ENCODE peak calls at places on chromosome 19, in ten cellular contexts. V, B, A, J, H, I, W, E, Q and U are unnamed samples.

GRCh38 chr19:3309724-3310123 is 56.7 kb upstream of the NFIC start:
- DNase-seq in A (no peak), E (no peak), H (no peak), J (no peak), W (no peak), B (no peak), Q (no peak), V (no peak), I (no peak), U (no peak)

GRCh38 chr19:13154911-13155471 is 4.8 kb downstream of the IER2 start:
- DNase-seq in A (peak), B (peak), Q (peak), E (peak), W (peak), V (peak), J (peak), I (peak), H (peak), U (peak)

GRCh38 chr19:13302521-13303270 is 152.5 kb downstream of the IER2 start:
- DNase-seq in Q (no peak), E (no peak), W (no peak), I (no peak), J (no peak), V (peak), A (no peak), H (no peak), B (no peak), U (no peak)

GRCh38 chr19:3543150-3544053 is 4.4 kb downstream of the TEKTIP1 start:
- DNase-seq in V (no peak), E (no peak), H (no peak), Q (no peak), J (no peak), I (no peak), W (peak), B (no peak), A (no peak), U (no peak)

GRCh38 chr19:2579678-2580280 is 103.9 kb downstream of the GADD45B start:
- DNase-seq in V (no peak), Q (peak), B (no peak), J (no peak), W (no peak), E (no peak), A (peak), H (no peak), I (no peak), U (no peak)

GRCh38 chr19:34662919-34663318 is 14.0 kb downstream of the SCGB2B2 start:
- DNase-seq in H (no peak), Q (no peak), B (no peak), V (peak), J (peak), W (no peak), A (no peak), I (no peak), E (peak), U (peak)

GRCh38 chr19:6227156-6227940 is 52.4 kb downstream of the MLLT1 start:
- DNase-seq in E (no peak), J (no peak), V (no peak), Q (no peak), I (no peak), A (peak), W (no peak), H (no peak), B (no peak), U (no peak)

GRCh38 chr19:35623327-35624010 is 5.4 kb upstream of the RBM42 start:
- DNase-seq in Q (no peak), I (no peak), V (no peak), W (no peak), E (no peak), B (no peak), A (no peak), H (no peak), J (no peak), U (no peak)

GRCh38 chr19:12646551-12646950 is 20.0 kb downstream of the MAN2B1 start:
- DNase-seq in V (no peak), W (no peak), H (no peak), Q (no peak), A (peak), E (no peak), J (no peak), I (no peak), B (no peak), U (no peak)

GRCh38 chr19:4431808-4432674 is 25.6 kb downstream of the UBXN6 start:
- DNase-seq in W (no peak), H (no peak), A (peak), V (no peak), B (no peak), E (no peak), I (no peak), Q (no peak), J (no peak), U (peak)

GRCh38 chr19:44846455-44847143 is 502 bp downstream of the NECTIN2 start:
- DNase-seq in Q (peak), V (peak), B (peak), W (peak), J (peak), H (peak), A (peak), I (peak), E (no peak), U (no peak)

GRCh38 chr19:47057328-47057727 is 8.9 kb upstream of the TMEM160 start:
- DNase-seq in A (no peak), V (no peak), W (no peak), J (no peak), Q (no peak), I (no peak), H (peak), E (no peak), B (no peak), U (no peak)

GRCh38 chr19:5697022-5697889 is 7.2 kb downstream of the RPL36 start:
- DNase-seq in W (no peak), A (no peak), B (no peak), J (no peak), H (no peak), Q (peak), V (no peak), I (no peak), E (no peak), U (no peak)

GRCh38 chr19:52695996-52696395 is 38.8 kb downstream of the ZNF611 start:
- DNase-seq in V (no peak), A (no peak), Q (no peak), I (no peak), E (no peak), H (no peak), J (no peak), B (no peak), W (no peak), U (no peak)

GRCh38 chr19:23345838-23346237 is 49.4 kb downstream of the ZNF91 start:
- DNase-seq in H (no peak), I (no peak), Q (no peak), E (no peak), B (no peak), J (no peak), V (peak), A (no peak), W (no peak), U (no peak)

GRCh38 chr19:35860436-35860817 is 3.7 kb downstream of the KIRREL2 start:
- DNase-seq in A (no peak), E (no peak), H (no peak), I (no peak), Q (no peak), B (no peak), J (no peak), W (no peak), V (no peak), U (no peak)

GRCh38 chr19:13211426-13212308 is 61.5 kb downstream of the IER2 start:
- DNase-seq in H (no peak), E (no peak), B (no peak), V (no peak), Q (no peak), J (no peak), A (no peak), W (no peak), I (no peak), U (no peak)

GRCh38 chr19:48926909-48927308 is 6.6 kb upstream of the DHDH start:
- DNase-seq in Q (no peak), A (no peak), H (peak), J (peak), W (no peak), I (peak), E (peak), V (no peak), B (no peak), U (peak)

GRCh38 chr19:38975861-38976271 is 324 bp upstream of the FBXO17 start:
- DNase-seq in H (peak), B (no peak), W (peak), V (peak), A (no peak), E (no peak), J (no peak), Q (no peak), I (peak), U (no peak)

GRCh38 chr19:12365094-12365371 is 450 bp downstream of the ZNF442 start:
- DNase-seq in B (no peak), A (no peak), W (no peak), Q (no peak), J (no peak), I (peak), V (no peak), E (no peak), H (peak), U (no peak)

GRCh38 chr19:50562996-50563395 is 5.2 kb downstream of the LRRC4B start:
- DNase-seq in B (no peak), E (no peak), H (no peak), A (no peak), V (no peak), I (no peak), W (no peak), J (no peak), Q (no peak), U (no peak)

GRCh38 chr19:51135004-51135403 is 7.1 kb upstream of the SIGLEC7 start:
- DNase-seq in V (no peak), Q (no peak), H (no peak), W (no peak), E (no peak), B (no peak), J (no peak), A (no peak), I (no peak), U (no peak)

GRCh38 chr19:44792286-44792685 is 14.6 kb downstream of the CBLC start:
- DNase-seq in W (no peak), Q (no peak), B (no peak), E (no peak), A (no peak), V (no peak), J (no peak), H (no peak), I (no peak), U (no peak)

GRCh38 chr19:5250127-5250659 is 90.4 kb downstream of the PTPRS start:
- DNase-seq in V (no peak), A (no peak), H (no peak), W (no peak), B (peak), Q (peak), E (no peak), J (no peak), I (no peak), U (no peak)

GRCh38 chr19:13396256-13397080 is 109.8 kb downstream of the CACNA1A start:
- DNase-seq in E (no peak), H (peak), Q (no peak), I (no peak), W (peak), J (peak), B (peak), A (no peak), V (peak), U (no peak)

GRCh38 chr19:17778621-17779280 is 16.2 kb upstream of the B3GNT3 start:
- DNase-seq in E (no peak), W (no peak), V (peak), B (no peak), A (no peak), I (no peak), Q (peak), H (no peak), J (no peak), U (no peak)

GRCh38 chr19:1850809-1851544 is 2.7 kb upstream of the REXO1 start:
- DNase-seq in I (no peak), E (no peak), W (no peak), A (no peak), V (no peak), H (no peak), J (no peak), B (no peak), Q (no peak), U (no peak)

GRCh38 chr19:48975947-48976847 is 11.1 kb downstream of the FTL start:
- DNase-seq in Q (no peak), I (no peak), V (peak), W (no peak), B (no peak), H (no peak), E (peak), J (peak), A (no peak), U (peak)

GRCh38 chr19:48571378-48572162 is 19.6 kb downstream of the SULT2B1 start:
- DNase-seq in J (no peak), W (no peak), E (no peak), A (no peak), Q (no peak), V (no peak), B (peak), I (no peak), H (no peak), U (no peak)

GRCh38 chr19:39031368-39032163 is 783 bp downstream of the FBXO27 start:
- DNase-seq in Q (peak), B (peak), W (peak), V (peak), E (peak), A (peak), I (peak), H (peak), J (peak), U (peak)

GRCh38 chr19:48795855-48796142 is 15.0 kb downstream of the BCAT2 start:
- DNase-seq in B (no peak), J (no peak), Q (no peak), H (no peak), A (peak), I (peak), W (peak), V (no peak), E (no peak), U (peak)

GRCh38 chr19:13742756-13743155 is 21.6 kb upstream of the MRI1 start:
- DNase-seq in A (no peak), Q (no peak), E (no peak), J (no peak), H (no peak), W (no peak), V (no peak), B (no peak), I (no peak), U (no peak)

GRCh38 chr19:45079911-45080469 is 930 bp downstream of the GEMIN7 start:
- DNase-seq in J (no peak), H (no peak), A (no peak), W (no peak), I (no peak), V (peak), Q (no peak), E (no peak), B (no peak), U (no peak)

GRCh38 chr19:39389621-39390414 is 1.1 kb downstream of the PAF1 start:
- DNase-seq in A (no peak), V (no peak), W (no peak), B (no peak), H (no peak), Q (no peak), J (no peak), E (no peak), I (no peak), U (no peak)

GRCh38 chr19:16143399-16144215 is at the start of gene HSH2D:
- DNase-seq in B (peak), E (peak), H (no peak), J (peak), W (no peak), A (peak), I (no peak), V (no peak), Q (peak), U (peak)

GRCh38 chr19:40497214-40497613 is 30.4 kb downstream of the SPTBN4 start:
- DNase-seq in J (no peak), I (no peak), Q (no peak), E (no peak), V (no peak), B (no peak), H (no peak), W (no peak), A (no peak), U (no peak)

GRCh38 chr19:40056505-40056904 is 474 bp upstream of the ZNF780B start:
- DNase-seq in I (no peak), V (no peak), H (no peak), Q (no peak), J (no peak), E (no peak), B (no peak), W (no peak), A (no peak), U (no peak)

DNA sequence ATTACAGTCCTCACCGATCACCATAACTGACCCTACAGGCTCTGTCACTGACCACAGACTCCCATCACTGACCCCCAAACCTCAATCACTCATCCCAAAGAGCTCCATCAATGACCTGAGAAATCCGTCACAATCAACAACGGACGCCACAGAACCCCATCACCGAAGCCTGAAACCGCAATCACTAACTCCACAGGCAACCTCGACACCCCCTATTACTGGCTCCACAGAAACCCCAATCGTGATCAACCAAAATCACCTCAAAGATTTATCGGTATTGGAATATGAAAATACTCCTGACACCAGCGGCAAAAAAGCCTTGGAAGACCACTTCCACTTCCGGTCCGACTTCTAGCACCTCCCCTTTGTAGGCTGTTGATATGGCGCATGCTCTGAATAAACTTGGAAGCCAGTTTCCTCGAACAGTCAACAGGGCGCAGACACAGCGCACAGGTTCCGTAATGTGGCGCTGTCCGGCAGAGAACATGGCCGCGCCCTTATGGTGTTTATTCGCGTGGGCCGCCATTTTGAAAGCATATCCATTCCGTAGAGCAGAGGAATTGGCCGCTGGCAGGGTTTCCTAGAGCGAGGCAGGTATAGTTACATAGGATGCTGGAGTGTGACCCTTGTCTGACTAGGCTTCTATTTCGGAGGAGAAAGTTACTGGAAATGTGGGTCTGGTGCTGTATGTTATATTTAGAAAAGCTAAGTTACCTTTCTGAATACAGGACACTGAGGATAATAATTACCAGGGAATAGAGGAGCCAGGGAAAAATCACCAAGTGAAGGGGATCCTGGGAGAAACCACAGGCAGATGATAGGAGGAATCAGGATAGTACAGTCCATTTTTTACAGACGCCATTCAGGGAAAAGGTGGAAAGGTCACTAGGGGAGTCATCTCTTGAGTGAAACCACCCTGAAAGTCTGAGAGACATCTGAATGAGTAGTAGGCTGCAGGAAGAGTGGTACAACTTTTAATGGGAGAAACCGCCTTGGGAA is at the start of gene ZNF585A:
- DNase-seq in B (peak), H (peak), I (peak), E (peak), A (peak), J (peak), V (peak), Q (peak), W (peak), U (peak)
- TF ChIP-seq CTCF in B (peak), H (peak), I (peak), E (no peak), A (peak), J (peak), V (peak), Q (no peak), W (no peak), U (no peak)

GRCh38 chr19:10551698-10552301 is 8.1 kb downstream of the ATG4D start:
- DNase-seq in Q (peak), B (no peak), I (no peak), W (no peak), J (peak), V (no peak), A (no peak), E (peak), H (no peak), U (no peak)
- TF ChIP-seq CTCF in Q (no peak), B (no peak), I (no peak), W (no peak), J (peak), V (no peak), A (no peak), E (no peak), H (peak), U (no peak)

GRCh38 chr19:27972291-27973040 is 1240.5 kb downstream of the UQCRFS1 start:
- DNase-seq in A (no peak), V (no peak), J (no peak), H (peak), Q (no peak), I (no peak), W (no peak), B (no peak), E (no peak), U (no peak)
- TF ChIP-seq CTCF in A (no peak), V (no peak), J (no peak), H (no peak), Q (no peak), I (no peak), W (no peak), B (no peak), E (no peak), U (no peak)

DNA sequence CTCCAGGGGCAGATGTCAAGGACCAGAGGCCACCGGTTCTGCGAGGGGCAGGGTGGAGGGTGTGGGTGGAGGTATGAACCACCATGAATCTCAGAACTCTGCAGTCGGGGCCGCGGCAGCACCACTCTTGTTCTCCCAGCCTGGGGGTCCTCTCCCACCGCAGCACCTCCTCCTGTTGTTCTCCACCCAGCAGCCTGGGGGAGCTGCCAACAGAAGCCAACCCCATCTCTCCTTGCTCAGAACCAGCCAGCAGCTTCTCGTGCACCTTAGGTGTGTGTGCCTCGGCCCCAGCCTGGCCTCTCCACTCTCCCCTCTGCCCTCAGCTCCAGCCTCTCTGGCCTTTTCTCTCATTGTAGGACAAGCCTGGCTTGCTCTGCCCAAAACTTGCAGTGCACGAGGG is 31.9 kb upstream of the CCNE1 start:
- DNase-seq in A (no peak), Q (no peak), W (no peak), B (no peak), E (no peak), I (no peak), J (no peak), V (peak), H (no peak), U (no peak)
- TF ChIP-seq CTCF in A (no peak), Q (no peak), W (no peak), B (no peak), E (no peak), I (no peak), J (no peak), V (peak), H (no peak), U (peak)

GRCh38 chr19:33143897-33144405 is 12.0 kb downstream of the WDR88 start:
- DNase-seq in I (peak), E (peak), Q (peak), W (peak), V (peak), A (peak), H (peak), B (peak), J (peak), U (peak)

GRCh38 chr19:33152178-33152577 is 20.3 kb downstream of the WDR88 start:
- DNase-seq in W (no peak), V (no peak), B (no peak), A (no peak), I (no peak), J (no peak), Q (no peak), E (no peak), H (no peak), U (no peak)

GRCh38 chr19:33146209-33146608 is 14.3 kb downstream of the WDR88 start:
- DNase-seq in V (no peak), Q (no peak), B (no peak), W (no peak), I (no peak), H (no peak), J (no peak), A (no peak), E (no peak), U (no peak)

GRCh38 chr19:33150852-33151518 is 19.1 kb downstream of the WDR88 start:
- DNase-seq in J (no peak), A (no peak), H (no peak), E (no peak), V (no peak), I (no peak), W (no peak), Q (no peak), B (no peak), U (no peak)

DNA sequence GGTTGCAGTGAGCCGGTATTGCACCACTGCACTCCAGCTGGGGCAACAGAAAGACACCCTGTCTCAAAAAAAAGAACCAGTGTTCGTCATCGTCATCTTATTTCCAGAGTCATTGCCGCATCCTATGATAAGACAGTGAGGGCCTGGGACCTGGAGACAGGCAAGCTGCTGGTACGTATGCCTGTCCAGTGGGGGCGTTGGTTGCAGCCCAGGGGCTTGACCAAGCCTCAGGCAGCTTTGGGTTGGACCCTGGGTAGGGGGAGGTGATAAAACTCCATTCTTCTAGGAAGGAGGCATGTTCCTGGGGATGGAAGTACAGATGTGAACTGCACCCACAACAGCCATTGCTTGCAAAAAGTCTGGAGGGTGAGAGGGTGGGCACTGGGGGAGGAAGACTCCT is 15.6 kb downstream of the WDR88 start:
- DNase-seq in A (no peak), V (no peak), I (no peak), Q (no peak), H (no peak), J (no peak), W (no peak), B (no peak), E (no peak), U (no peak)
- TF ChIP-seq CTCF in A (no peak), V (no peak), I (no peak), Q (no peak), H (no peak), J (no peak), W (no peak), B (no peak), E (no peak), U (no peak)